ENCODE peak calls at places on chromosomes 1 and 21, in five cellular contexts. One of them, this sample, is unnamed.

GRCh38 chr21:42299324-42300044 is 15.7 kb downstream of the TFF3 start:
- DNase-seq in AG04450: no peak
- DNase-seq in PC-9: no peak
- DNase-seq in neural progenitor cell: no peak
- DNase-seq in RWPE1: no peak
- DNase-seq in this sample: no peak

GRCh38 chr1:64744492-64745180 is at the start of gene RAVER2:
- DNase-seq in AG04450: peak
- DNase-seq in PC-9: peak
- DNase-seq in neural progenitor cell: peak
- DNase-seq in RWPE1: peak
- DNase-seq in this sample: peak

GRCh38 chr1:56967900-56968832 is 2.4 kb upstream of the C8B start:
- DNase-seq in RWPE1: peak
- DNase-seq in AG04450: no peak
- DNase-seq in neural progenitor cell: peak
- DNase-seq in PC-9: no peak
- DNase-seq in this sample: peak

GRCh38 chr1:41473738-41474362 is 10.6 kb downstream of the EDN2 start:
- DNase-seq in AG04450: no peak
- DNase-seq in RWPE1: no peak
- DNase-seq in neural progenitor cell: no peak
- DNase-seq in PC-9: no peak
- DNase-seq in this sample: no peak

GRCh38 chr1:22053018-22053860 is 730 bp downstream of the CDC42 start:
- DNase-seq in neural progenitor cell: peak
- DNase-seq in PC-9: no peak
- DNase-seq in RWPE1: no peak
- DNase-seq in AG04450: peak
- DNase-seq in this sample: peak

GRCh38 chr1:83028467-83028866 is 970.5 kb downstream of the TTLL7 start:
- DNase-seq in neural progenitor cell: no peak
- DNase-seq in PC-9: no peak
- DNase-seq in AG04450: no peak
- DNase-seq in RWPE1: no peak
- DNase-seq in this sample: no peak

GRCh38 chr1:212595787-212596714 is 12.5 kb upstream of the ATF3 start:
- DNase-seq in AG04450: peak
- DNase-seq in neural progenitor cell: no peak
- DNase-seq in RWPE1: peak
- DNase-seq in PC-9: peak
- DNase-seq in this sample: peak

GRCh38 chr1:244315996-244316395 is 135.7 kb downstream of the ADSS2 start:
- DNase-seq in neural progenitor cell: no peak
- DNase-seq in PC-9: no peak
- DNase-seq in RWPE1: no peak
- DNase-seq in AG04450: no peak
- DNase-seq in this sample: no peak

GRCh38 chr1:46362158-46362557 is 21.6 kb downstream of the NSUN4 start:
- DNase-seq in PC-9: no peak
- DNase-seq in AG04450: no peak
- DNase-seq in neural progenitor cell: peak
- DNase-seq in RWPE1: no peak
- DNase-seq in this sample: no peak

GRCh38 chr1:28594661-28595411 is 2.8 kb downstream of the RAB42 start:
- DNase-seq in PC-9: no peak
- DNase-seq in neural progenitor cell: no peak
- DNase-seq in RWPE1: peak
- DNase-seq in AG04450: no peak
- DNase-seq in this sample: peak

GRCh38 chr1:45880930-45881329 is 77.5 kb downstream of the MAST2 start:
- DNase-seq in neural progenitor cell: no peak
- DNase-seq in PC-9: no peak
- DNase-seq in AG04450: no peak
- DNase-seq in RWPE1: no peak
- DNase-seq in this sample: no peak

GRCh38 chr1:204746838-204747442 is 61.4 kb upstream of the LRRN2 start:
- DNase-seq in AG04450: no peak
- DNase-seq in RWPE1: peak
- DNase-seq in PC-9: no peak
- DNase-seq in neural progenitor cell: peak
- DNase-seq in this sample: peak

GRCh38 chr1:211741116-211741515 is 65.7 kb upstream of the NEK2 start:
- DNase-seq in neural progenitor cell: no peak
- DNase-seq in RWPE1: no peak
- DNase-seq in AG04450: no peak
- DNase-seq in PC-9: no peak
- DNase-seq in this sample: peak

GRCh38 chr21:44047996-44048560 is 36.0 kb downstream of the TRAPPC10 start:
- DNase-seq in neural progenitor cell: no peak
- DNase-seq in RWPE1: no peak
- DNase-seq in PC-9: no peak
- DNase-seq in AG04450: no peak
- DNase-seq in this sample: no peak

GRCh38 chr1:234148350-234148749 is 224.9 kb upstream of the COA6 start:
- DNase-seq in neural progenitor cell: no peak
- DNase-seq in PC-9: no peak
- DNase-seq in AG04450: no peak
- DNase-seq in RWPE1: no peak
- DNase-seq in this sample: no peak

GRCh38 chr1:85599076-85599491 is 18.5 kb downstream of the CCN1 start:
- DNase-seq in PC-9: no peak
- DNase-seq in RWPE1: no peak
- DNase-seq in neural progenitor cell: no peak
- DNase-seq in AG04450: no peak
- DNase-seq in this sample: no peak

GRCh38 chr1:119715542-119715941 is 3.8 kb downstream of the PHGDH start:
- DNase-seq in AG04450: no peak
- DNase-seq in PC-9: peak
- DNase-seq in RWPE1: no peak
- DNase-seq in neural progenitor cell: no peak
- DNase-seq in this sample: no peak

GRCh38 chr21:38505654-38506523 is 7.6 kb upstream of the ERG start:
- DNase-seq in AG04450: peak
- DNase-seq in RWPE1: peak
- DNase-seq in neural progenitor cell: peak
- DNase-seq in PC-9: no peak
- DNase-seq in this sample: peak

GRCh38 chr1:201946224-201946908 is at the start of gene LMOD1:
- DNase-seq in PC-9: no peak
- DNase-seq in neural progenitor cell: peak
- DNase-seq in RWPE1: no peak
- DNase-seq in AG04450: peak
- DNase-seq in this sample: peak

GRCh38 chr1:152546704-152547103 is 19.9 kb downstream of the LCE3E start:
- DNase-seq in RWPE1: no peak
- DNase-seq in neural progenitor cell: no peak
- DNase-seq in AG04450: no peak
- DNase-seq in PC-9: no peak
- DNase-seq in this sample: no peak

GRCh38 chr1:206609229-206609991 is 2.9 kb downstream of the EIF2D start:
- DNase-seq in PC-9: no peak
- DNase-seq in neural progenitor cell: no peak
- DNase-seq in RWPE1: no peak
- DNase-seq in AG04450: no peak
- DNase-seq in this sample: no peak

GRCh38 chr1:164783778-164784555 is 225.0 kb downstream of the PBX1 start:
- DNase-seq in neural progenitor cell: no peak
- DNase-seq in AG04450: no peak
- DNase-seq in RWPE1: no peak
- DNase-seq in PC-9: no peak
- DNase-seq in this sample: no peak

GRCh38 chr1:201137579-201138310 is 10.8 kb upstream of the ASCL5 start:
- DNase-seq in PC-9: no peak
- DNase-seq in RWPE1: peak
- DNase-seq in neural progenitor cell: no peak
- DNase-seq in AG04450: peak
- DNase-seq in this sample: no peak

GRCh38 chr1:200039849-200040479 is 12.5 kb downstream of the NR5A2 start:
- DNase-seq in neural progenitor cell: peak
- DNase-seq in RWPE1: no peak
- DNase-seq in AG04450: no peak
- DNase-seq in PC-9: peak
- DNase-seq in this sample: no peak

GRCh38 chr1:88683848-88684481 is at the start of gene PKN2:
- DNase-seq in neural progenitor cell: peak
- DNase-seq in AG04450: peak
- DNase-seq in RWPE1: peak
- DNase-seq in PC-9: peak
- DNase-seq in this sample: peak

GRCh38 chr1:109790735-109791494 is 27.2 kb upstream of the EPS8L3 start:
- DNase-seq in AG04450: no peak
- DNase-seq in PC-9: peak
- DNase-seq in RWPE1: no peak
- DNase-seq in neural progenitor cell: peak
- DNase-seq in this sample: no peak

GRCh38 chr1:109792056-109792831 is 28.5 kb upstream of the EPS8L3 start:
- DNase-seq in PC-9: peak
- DNase-seq in AG04450: peak
- DNase-seq in RWPE1: peak
- DNase-seq in neural progenitor cell: peak
- DNase-seq in this sample: peak

GRCh38 chr1:109790329-109790728 is 26.6 kb upstream of the EPS8L3 start:
- DNase-seq in RWPE1: no peak
- DNase-seq in neural progenitor cell: no peak
- DNase-seq in PC-9: no peak
- DNase-seq in AG04450: no peak
- DNase-seq in this sample: no peak

GRCh38 chr1:109793089-109793485 is 29.4 kb upstream of the EPS8L3 start:
- DNase-seq in neural progenitor cell: no peak
- DNase-seq in AG04450: no peak
- DNase-seq in PC-9: no peak
- DNase-seq in RWPE1: no peak
- DNase-seq in this sample: no peak

GRCh38 chr1:109791495-109792040 is 27.8 kb upstream of the EPS8L3 start:
- DNase-seq in RWPE1: no peak
- DNase-seq in neural progenitor cell: no peak
- DNase-seq in PC-9: no peak
- DNase-seq in AG04450: no peak
- DNase-seq in this sample: no peak
- H3K27ac ChIP-seq in RWPE1: peak
- H3K27ac ChIP-seq in neural progenitor cell: no peak
- H3K27ac ChIP-seq in PC-9: peak
- H3K27ac ChIP-seq in AG04450: peak
- H3K27ac ChIP-seq in this sample: no peak

DNA sequence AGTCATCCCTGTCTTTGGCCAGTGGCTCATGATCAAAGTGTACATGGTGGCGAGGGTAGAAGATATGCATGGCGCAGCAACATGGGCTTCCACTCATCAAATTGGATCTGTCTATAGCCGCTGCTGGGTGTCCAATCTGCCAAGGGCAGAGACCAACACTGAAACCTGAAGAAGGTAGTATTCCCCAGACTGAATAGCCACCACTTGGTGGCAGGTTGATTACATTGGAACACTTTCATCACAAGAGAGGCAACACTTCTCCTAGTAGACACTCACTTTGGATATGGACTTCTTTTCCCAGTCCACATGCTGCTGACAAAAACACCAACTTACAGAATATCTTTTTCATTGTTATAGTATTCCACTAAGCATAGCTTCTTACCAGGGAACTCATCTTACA is 22.4 kb upstream of the PPM1J start:
- DNase-seq in neural progenitor cell: no peak
- DNase-seq in PC-9: no peak
- DNase-seq in RWPE1: no peak
- DNase-seq in AG04450: no peak
- DNase-seq in this sample: no peak
- H3K27ac ChIP-seq in neural progenitor cell: no peak
- H3K27ac ChIP-seq in PC-9: no peak
- H3K27ac ChIP-seq in RWPE1: no peak
- H3K27ac ChIP-seq in AG04450: no peak
- H3K27ac ChIP-seq in this sample: no peak

GRCh38 chr21:45456014-45456835 is 51.3 kb downstream of the COL18A1 start:
- DNase-seq in neural progenitor cell: no peak
- DNase-seq in PC-9: no peak
- DNase-seq in RWPE1: no peak
- DNase-seq in AG04450: no peak
- DNase-seq in this sample: no peak

GRCh38 chr21:45456836-45457160 is 51.8 kb downstream of the COL18A1 start:
- DNase-seq in neural progenitor cell: no peak
- DNase-seq in AG04450: no peak
- DNase-seq in PC-9: no peak
- DNase-seq in RWPE1: no peak
- DNase-seq in this sample: no peak

GRCh38 chr21:45454081-45454923 is 49.3 kb downstream of the COL18A1 start:
- DNase-seq in AG04450: no peak
- DNase-seq in PC-9: no peak
- DNase-seq in neural progenitor cell: no peak
- DNase-seq in RWPE1: no peak
- DNase-seq in this sample: no peak

GRCh38 chr21:45454924-45455315 is 50.0 kb downstream of the COL18A1 start:
- DNase-seq in AG04450: no peak
- DNase-seq in RWPE1: no peak
- DNase-seq in neural progenitor cell: no peak
- DNase-seq in PC-9: no peak
- DNase-seq in this sample: no peak

DNA sequence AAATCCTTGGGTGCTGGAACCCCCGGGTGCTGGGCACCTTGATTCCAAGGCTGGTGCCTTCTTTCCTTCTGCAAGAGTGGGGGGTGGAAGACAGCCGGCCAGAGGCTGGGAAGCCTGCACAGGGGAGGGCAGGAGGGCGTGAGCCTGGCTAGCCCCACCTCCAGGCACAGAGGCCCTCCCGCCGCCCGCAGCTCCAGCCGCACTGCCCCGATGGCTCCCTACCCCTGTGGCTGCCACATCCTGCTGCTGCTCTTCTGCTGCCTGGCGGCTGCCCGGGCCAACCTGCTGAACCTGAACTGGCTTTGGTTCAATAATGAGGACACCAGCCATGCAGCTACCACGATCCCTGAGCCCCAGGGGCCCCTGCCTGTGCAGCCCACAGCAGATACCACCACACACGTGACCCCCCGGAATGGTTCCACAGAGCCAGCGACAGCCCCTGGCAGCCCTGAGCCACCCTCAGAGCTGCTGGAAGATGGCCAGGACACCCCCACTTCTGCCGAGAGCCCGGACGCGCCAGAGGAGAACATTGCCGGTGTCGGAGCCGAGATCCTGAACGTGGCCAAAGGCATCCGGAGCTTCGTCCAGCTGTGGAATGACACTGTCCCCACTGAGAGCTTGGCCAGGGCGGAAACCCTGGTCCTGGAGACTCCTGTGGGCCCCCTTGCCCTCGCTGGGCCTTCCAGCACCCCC is 50.5 kb downstream of the COL18A1 start:
- DNase-seq in PC-9: no peak
- DNase-seq in neural progenitor cell: no peak
- DNase-seq in RWPE1: peak
- DNase-seq in AG04450: no peak
- DNase-seq in this sample: peak
- H3K27ac ChIP-seq in PC-9: no peak
- H3K27ac ChIP-seq in neural progenitor cell: no peak
- H3K27ac ChIP-seq in RWPE1: peak
- H3K27ac ChIP-seq in AG04450: peak
- H3K27ac ChIP-seq in this sample: no peak

DNA sequence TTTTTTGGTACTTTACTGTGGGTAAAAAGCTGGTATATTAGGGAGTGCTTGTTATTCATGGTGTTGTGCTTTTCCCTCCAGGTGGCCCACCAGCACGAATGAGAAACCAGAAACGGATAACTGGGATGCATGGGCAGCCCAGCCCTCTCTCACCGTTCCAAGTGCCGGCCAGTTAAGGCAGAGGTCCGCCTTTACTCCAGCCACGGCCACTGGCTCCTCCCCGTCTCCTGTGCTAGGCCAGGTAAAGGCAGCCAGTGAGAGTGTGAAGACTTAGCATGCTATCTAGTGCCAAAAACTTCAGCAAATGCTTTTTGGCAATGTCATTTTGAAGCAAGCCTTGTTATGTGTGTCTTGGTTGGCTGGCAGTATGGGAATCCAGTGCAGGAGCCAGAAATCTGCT is 101.8 kb downstream of the ATP5PO start:
- DNase-seq in neural progenitor cell: no peak
- DNase-seq in RWPE1: no peak
- DNase-seq in AG04450: no peak
- DNase-seq in PC-9: no peak
- DNase-seq in this sample: no peak
- H3K27ac ChIP-seq in neural progenitor cell: no peak
- H3K27ac ChIP-seq in RWPE1: no peak
- H3K27ac ChIP-seq in AG04450: no peak
- H3K27ac ChIP-seq in PC-9: no peak
- H3K27ac ChIP-seq in this sample: no peak